ENCODE peak calls at places on chromosomes 11 and 22, in six cellular contexts. One of them, this sample, is unnamed.
A peak's percentile ranks its signal among the peaks of the same experiment; 100 is the strongest.

GRCh38 chr22:37485714-37486223 is 415 bp downstream of the MFNG start:
- DNase-seq in DND-41: peak; percentile 28
- DNase-seq in A549: no peak
- DNase-seq in adipocyte: no peak
- DNase-seq in left lung: no peak
- DNase-seq in stomach: no peak
- DNase-seq in this sample: no peak

GRCh38 chr11:7967097-7967496 is 1.9 kb upstream of the NLRP10 start:
- DNase-seq in stomach: no peak
- DNase-seq in DND-41: no peak
- DNase-seq in adipocyte: no peak
- DNase-seq in left lung: no peak
- DNase-seq in A549: no peak
- DNase-seq in this sample: no peak

GRCh38 chr11:27735281-27735680 is 35.0 kb upstream of the BDNF start:
- DNase-seq in stomach: no peak
- DNase-seq in adipocyte: no peak
- DNase-seq in left lung: no peak
- DNase-seq in DND-41: no peak
- DNase-seq in A549: no peak
- DNase-seq in this sample: no peak

GRCh38 chr22:42313804-42314581 is 43.5 kb upstream of the TCF20 start:
- DNase-seq in DND-41: no peak
- DNase-seq in stomach: peak; percentile 79
- DNase-seq in A549: peak; percentile 77
- DNase-seq in adipocyte: peak; percentile 30
- DNase-seq in left lung: no peak
- DNase-seq in this sample: no peak

GRCh38 chr22:20430101-20430640 is 7.5 kb downstream of the SCARF2 start:
- DNase-seq in left lung: no peak
- DNase-seq in A549: no peak
- DNase-seq in stomach: no peak
- DNase-seq in adipocyte: no peak
- DNase-seq in DND-41: no peak
- DNase-seq in this sample: no peak

GRCh38 chr22:41353862-41354575 is 27.7 kb upstream of the TEF start:
- DNase-seq in left lung: no peak
- DNase-seq in stomach: no peak
- DNase-seq in adipocyte: no peak
- DNase-seq in A549: no peak
- DNase-seq in DND-41: no peak
- DNase-seq in this sample: no peak

GRCh38 chr22:38941488-38941987 is 15.9 kb upstream of the APOBEC3A start:
- DNase-seq in adipocyte: no peak
- DNase-seq in left lung: peak; percentile 80
- DNase-seq in A549: no peak
- DNase-seq in stomach: peak; percentile 25
- DNase-seq in DND-41: no peak
- DNase-seq in this sample: no peak

GRCh38 chr11:67240575-67241389 is 25.5 kb upstream of the GRK2 start:
- DNase-seq in DND-41: peak; percentile 73
- DNase-seq in stomach: peak; percentile 59
- DNase-seq in left lung: peak; percentile 84
- DNase-seq in adipocyte: peak; percentile 84
- DNase-seq in A549: peak; percentile 75
- DNase-seq in this sample: peak; percentile 87

GRCh38 chr11:127023991-127024390 is 23.4 kb upstream of the KIRREL3 start:
- DNase-seq in left lung: no peak
- DNase-seq in A549: peak; percentile 37
- DNase-seq in DND-41: no peak
- DNase-seq in stomach: no peak
- DNase-seq in adipocyte: no peak
- DNase-seq in this sample: no peak

GRCh38 chr11:86608251-86608799 is 64.1 kb downstream of the ME3 start:
- DNase-seq in adipocyte: peak; percentile 90
- DNase-seq in DND-41: peak; percentile 45
- DNase-seq in stomach: peak; percentile 73
- DNase-seq in A549: peak; percentile 84
- DNase-seq in left lung: no peak
- DNase-seq in this sample: peak; percentile 84

GRCh38 chr11:64545605-64546004 is 45.4 kb upstream of the SLC22A12 start:
- DNase-seq in left lung: no peak
- DNase-seq in A549: peak; percentile 76
- DNase-seq in DND-41: no peak
- DNase-seq in adipocyte: peak; percentile 11
- DNase-seq in stomach: no peak
- DNase-seq in this sample: peak; percentile 83

GRCh38 chr22:47406180-47406723 is 643.8 kb downstream of the TBC1D22A start:
- DNase-seq in left lung: no peak
- DNase-seq in A549: no peak
- DNase-seq in adipocyte: no peak
- DNase-seq in DND-41: no peak
- DNase-seq in stomach: no peak
- DNase-seq in this sample: no peak

GRCh38 chr11:609355-609811 is 6.4 kb downstream of the IRF7 start:
- DNase-seq in DND-41: no peak
- DNase-seq in A549: no peak
- DNase-seq in stomach: no peak
- DNase-seq in left lung: peak; percentile 69
- DNase-seq in adipocyte: no peak
- DNase-seq in this sample: no peak

GRCh38 chr11:33732176-33732575 is 4.0 kb downstream of the CD59 start:
- DNase-seq in DND-41: no peak
- DNase-seq in adipocyte: no peak
- DNase-seq in left lung: no peak
- DNase-seq in stomach: no peak
- DNase-seq in A549: no peak
- DNase-seq in this sample: no peak

GRCh38 chr11:76152086-76152658 is 54.1 kb downstream of the WNT11 start:
- DNase-seq in DND-41: peak; percentile 71
- DNase-seq in adipocyte: peak; percentile 21
- DNase-seq in left lung: peak; percentile 95
- DNase-seq in A549: peak; percentile 84
- DNase-seq in stomach: peak; percentile 90
- DNase-seq in this sample: peak; percentile 97

GRCh38 chr11:124482362-124483147 is 37.1 kb upstream of the OR8B8 start:
- DNase-seq in A549: no peak
- DNase-seq in left lung: no peak
- DNase-seq in DND-41: no peak
- DNase-seq in stomach: no peak
- DNase-seq in adipocyte: peak; percentile 49
- DNase-seq in this sample: no peak

GRCh38 chr11:65275906-65276305 is 14.1 kb downstream of the POLA2 start:
- DNase-seq in left lung: no peak
- DNase-seq in adipocyte: no peak
- DNase-seq in stomach: no peak
- DNase-seq in DND-41: no peak
- DNase-seq in A549: no peak
- DNase-seq in this sample: no peak

GRCh38 chr11:28619870-28620540 is 511.8 kb downstream of the METTL15 start:
- DNase-seq in stomach: no peak
- DNase-seq in adipocyte: peak; percentile 59
- DNase-seq in left lung: no peak
- DNase-seq in DND-41: no peak
- DNase-seq in A549: peak; percentile 24
- DNase-seq in this sample: no peak

GRCh38 chr11:93543292-93543977 is at the start of gene SMCO4:
- DNase-seq in adipocyte: peak; percentile 95
- DNase-seq in A549: peak; percentile 77
- DNase-seq in stomach: peak; percentile 86
- DNase-seq in DND-41: peak; percentile 86
- DNase-seq in left lung: peak; percentile 97
- DNase-seq in this sample: peak; percentile 96

GRCh38 chr11:65849366-65849765 is 8.6 kb downstream of the CFL1 start:
- DNase-seq in stomach: no peak
- DNase-seq in left lung: no peak
- DNase-seq in DND-41: no peak
- DNase-seq in adipocyte: no peak
- DNase-seq in A549: no peak
- DNase-seq in this sample: no peak

GRCh38 chr11:33207408-33207985 is 46.2 kb upstream of the CSTF3 start:
- DNase-seq in DND-41: no peak
- DNase-seq in left lung: no peak
- DNase-seq in stomach: peak; percentile 26
- DNase-seq in A549: no peak
- DNase-seq in adipocyte: no peak
- DNase-seq in this sample: peak; percentile 50

GRCh38 chr22:29827091-29827490 is 11.0 kb downstream of the ASCC2 start:
- DNase-seq in A549: no peak
- DNase-seq in left lung: no peak
- DNase-seq in DND-41: no peak
- DNase-seq in adipocyte: no peak
- DNase-seq in stomach: no peak
- DNase-seq in this sample: no peak

GRCh38 chr11:62069374-62069773 is 54.4 kb upstream of the INCENP start:
- DNase-seq in stomach: no peak
- DNase-seq in left lung: no peak
- DNase-seq in adipocyte: no peak
- DNase-seq in DND-41: no peak
- DNase-seq in A549: no peak
- DNase-seq in this sample: no peak

GRCh38 chr11:35290876-35291275 is 128.5 kb downstream of the SLC1A2 start:
- DNase-seq in A549: no peak
- DNase-seq in DND-41: no peak
- DNase-seq in left lung: no peak
- DNase-seq in stomach: no peak
- DNase-seq in adipocyte: no peak
- DNase-seq in this sample: no peak

GRCh38 chr11:3853935-3854659 is 1.4 kb upstream of the STIM1 start:
- DNase-seq in A549: no peak
- DNase-seq in left lung: no peak
- DNase-seq in stomach: peak; percentile 39
- DNase-seq in adipocyte: no peak
- DNase-seq in DND-41: peak; percentile 82
- DNase-seq in this sample: no peak

GRCh38 chr11:65661599-65662246 is 993 bp downstream of the RELA start:
- DNase-seq in DND-41: no peak
- DNase-seq in adipocyte: no peak
- DNase-seq in stomach: no peak
- DNase-seq in left lung: no peak
- DNase-seq in A549: no peak
- DNase-seq in this sample: no peak

DNA sequence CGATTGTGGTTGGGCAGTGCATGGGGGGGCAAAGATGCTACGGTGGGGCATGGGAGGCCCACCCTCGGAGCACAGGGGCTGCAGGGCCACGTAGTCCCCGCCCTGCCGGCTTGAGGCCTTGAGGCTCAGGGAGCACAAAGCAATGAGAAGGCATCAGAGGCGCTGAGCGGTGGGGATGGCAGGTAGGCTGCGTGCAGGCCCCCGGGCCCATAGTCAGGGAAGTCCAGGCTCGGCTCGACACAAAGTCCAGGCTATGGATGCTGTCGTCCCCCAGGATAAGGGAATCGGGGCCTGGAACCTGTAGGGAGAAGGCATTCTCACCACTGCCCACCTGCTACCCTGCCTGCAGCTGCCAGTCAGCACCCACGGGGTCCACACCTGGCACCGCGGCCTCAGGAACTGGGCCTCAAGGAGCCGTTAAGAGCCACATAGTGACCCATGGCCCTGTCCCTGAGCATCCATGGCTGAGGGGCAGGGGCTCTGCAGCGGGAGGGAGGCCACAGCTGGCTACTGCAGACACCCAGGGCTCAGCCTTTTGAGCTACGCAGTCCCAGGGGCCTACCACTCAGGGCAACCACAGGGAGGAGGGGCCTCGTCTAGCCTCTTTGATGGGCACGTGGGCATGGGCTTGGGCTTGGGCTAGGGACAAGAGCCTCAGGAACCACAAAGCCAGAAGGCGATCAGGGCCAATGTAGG is 179.7 kb downstream of the IGLL1 start:
- DNase-seq in DND-41: peak; percentile 20
- DNase-seq in adipocyte: no peak
- DNase-seq in A549: no peak
- DNase-seq in stomach: no peak
- DNase-seq in left lung: no peak
- DNase-seq in this sample: peak; percentile 38
- H3K4me1 ChIP-seq in DND-41: no peaks in the 10 kb centered on the region
- H3K4me1 ChIP-seq in adipocyte: no peaks in the 10 kb centered on the region
- H3K4me1 ChIP-seq in A549: peaks cover 15% of the 10 kb centered on the region
- H3K4me1 ChIP-seq in stomach: peaks cover 13% of the 10 kb centered on the region
- H3K4me1 ChIP-seq in left lung: peaks cover 4% of the 10 kb centered on the region
- H3K4me1 ChIP-seq in this sample: no peaks in the 10 kb centered on the region

GRCh38 chr11:11589385-11589890 is 32.4 kb downstream of the GALNT18 start:
- DNase-seq in A549: no peak
- DNase-seq in stomach: no peak
- DNase-seq in adipocyte: no peak
- DNase-seq in DND-41: no peak
- DNase-seq in left lung: no peak
- DNase-seq in this sample: no peak
- H3K4me1 ChIP-seq in A549: peaks cover 19% of the 10 kb centered on the region
- H3K4me1 ChIP-seq in stomach: peaks cover 7% of the 10 kb centered on the region
- H3K4me1 ChIP-seq in adipocyte: peaks cover 8% of the 10 kb centered on the region
- H3K4me1 ChIP-seq in DND-41: no peaks in the 10 kb centered on the region
- H3K4me1 ChIP-seq in left lung: no peaks in the 10 kb centered on the region
- H3K4me1 ChIP-seq in this sample: peaks cover 9% of the 10 kb centered on the region

GRCh38 chr11:94784884-94785283 is 16.7 kb downstream of the AMOTL1 start:
- DNase-seq in stomach: no peak
- DNase-seq in DND-41: no peak
- DNase-seq in left lung: no peak
- DNase-seq in A549: no peak
- DNase-seq in adipocyte: no peak
- DNase-seq in this sample: no peak
- H3K4me1 ChIP-seq in stomach: peaks cover 79% of the 10 kb centered on the region
- H3K4me1 ChIP-seq in DND-41: no peaks in the 10 kb centered on the region
- H3K4me1 ChIP-seq in left lung: peaks cover 37% of the 10 kb centered on the region
- H3K4me1 ChIP-seq in A549: peaks cover 8% of the 10 kb centered on the region
- H3K4me1 ChIP-seq in adipocyte: peaks cover 76% of the 10 kb centered on the region
- H3K4me1 ChIP-seq in this sample: peaks cover 21% of the 10 kb centered on the region

GRCh38 chr22:48577691-48578090 is 1250.0 kb downstream of the BRD1 start:
- DNase-seq in stomach: no peak
- DNase-seq in DND-41: no peak
- DNase-seq in left lung: peak; percentile 60
- DNase-seq in adipocyte: no peak
- DNase-seq in A549: no peak
- DNase-seq in this sample: peak; percentile 23
- H3K4me1 ChIP-seq in stomach: peaks cover 15% of the 10 kb centered on the region
- H3K4me1 ChIP-seq in DND-41: no peaks in the 10 kb centered on the region
- H3K4me1 ChIP-seq in left lung: no peaks in the 10 kb centered on the region
- H3K4me1 ChIP-seq in adipocyte: no peaks in the 10 kb centered on the region
- H3K4me1 ChIP-seq in A549: peaks cover 4% of the 10 kb centered on the region
- H3K4me1 ChIP-seq in this sample: no peaks in the 10 kb centered on the region

This sample was measured in aorta.